ENCODE peak calls at places on chromosomes 12 and 14, in ten cellular contexts. R is pancreas, H is esophagus squamous epithelium, D is AG04450, S is A549, Z is adrenal gland, W is spleen, G is right lobe of liver, E is hepatocyte, A is astrocyte. X is an unnamed sample. For H3K9me3, the result is how much of the 10 kb centered on the place peaks cover.

GRCh38 chr14:88983755-88984154 is 159.3 kb downstream of the TTC8 start:
- DNase-seq in R (no peak), H (no peak), D (peak), S (peak), Z (peak), W (no peak), G (no peak), E (peak), A (peak), X (no peak)

GRCh38 chr12:107396991-107397390 is 288.6 kb upstream of the PWP1 start:
- DNase-seq in R (no peak), H (no peak), D (no peak), S (peak), Z (no peak), W (no peak), G (no peak), E (no peak), A (no peak), X (no peak)

GRCh38 chr12:54984602-54985376 is at the start of gene TESPA1:
- DNase-seq in R (no peak), H (peak), D (no peak), S (no peak), Z (peak), W (peak), G (peak), E (no peak), A (no peak), X (peak)

GRCh38 chr14:22602853-22603252 is 4.8 kb downstream of the ABHD4 start:
- DNase-seq in R (no peak), H (no peak), D (no peak), S (peak), Z (no peak), W (no peak), G (no peak), E (no peak), A (no peak), X (no peak)

GRCh38 chr14:69886843-69887242 is 7.6 kb downstream of the SMOC1 start:
- DNase-seq in R (no peak), H (no peak), D (no peak), S (no peak), Z (no peak), W (no peak), G (no peak), E (no peak), A (peak), X (no peak)

GRCh38 chr14:60233891-60234290 is 15.1 kb upstream of the PPM1A start:
- DNase-seq in R (no peak), H (no peak), D (no peak), S (no peak), Z (no peak), W (no peak), G (no peak), E (no peak), A (no peak), X (no peak)

GRCh38 chr14:68692916-68693771 is 99.7 kb downstream of the ZFP36L1 start:
- DNase-seq in R (no peak), H (no peak), D (peak), S (no peak), Z (no peak), W (no peak), G (peak), E (no peak), A (peak), X (no peak)

GRCh38 chr12:55631743-55632142 is 4.9 kb upstream of the OR10P1 start:
- DNase-seq in R (no peak), H (no peak), D (no peak), S (no peak), Z (no peak), W (no peak), G (no peak), E (no peak), A (no peak), X (no peak)

GRCh38 chr12:102567031-102567985 is 86.9 kb upstream of the IGF1 start:
- DNase-seq in R (no peak), H (no peak), D (peak), S (peak), Z (no peak), W (no peak), G (no peak), E (no peak), A (peak), X (no peak)

GRCh38 chr14:91114079-91115065 is 499 bp downstream of the DGLUCY start:
- DNase-seq in R (peak), H (peak), D (no peak), S (peak), Z (peak), W (peak), G (peak), E (peak), A (peak), X (peak)

GRCh38 chr12:77120156-77120555 is 54.8 kb upstream of the E2F7 start:
- DNase-seq in R (no peak), H (no peak), D (no peak), S (no peak), Z (no peak), W (no peak), G (no peak), E (no peak), A (peak), X (no peak)

GRCh38 chr12:124771462-124772361 is 92.0 kb downstream of the SCARB1 start:
- DNase-seq in R (peak), H (no peak), D (no peak), S (peak), Z (peak), W (peak), G (peak), E (peak), A (peak), X (peak)

GRCh38 chr12:124774054-124774461 is 89.6 kb downstream of the SCARB1 start:
- DNase-seq in R (no peak), H (no peak), D (no peak), S (no peak), Z (peak), W (no peak), G (no peak), E (no peak), A (no peak), X (no peak)

GRCh38 chr12:124772467-124773170 is 91.0 kb downstream of the SCARB1 start:
- DNase-seq in R (no peak), H (no peak), D (no peak), S (no peak), Z (no peak), W (no peak), G (no peak), E (no peak), A (no peak), X (no peak)

GRCh38 chr12:124776126-124776513 is 87.5 kb downstream of the SCARB1 start:
- DNase-seq in R (no peak), H (no peak), D (no peak), S (no peak), Z (no peak), W (no peak), G (no peak), E (no peak), A (no peak), X (no peak)

DNA sequence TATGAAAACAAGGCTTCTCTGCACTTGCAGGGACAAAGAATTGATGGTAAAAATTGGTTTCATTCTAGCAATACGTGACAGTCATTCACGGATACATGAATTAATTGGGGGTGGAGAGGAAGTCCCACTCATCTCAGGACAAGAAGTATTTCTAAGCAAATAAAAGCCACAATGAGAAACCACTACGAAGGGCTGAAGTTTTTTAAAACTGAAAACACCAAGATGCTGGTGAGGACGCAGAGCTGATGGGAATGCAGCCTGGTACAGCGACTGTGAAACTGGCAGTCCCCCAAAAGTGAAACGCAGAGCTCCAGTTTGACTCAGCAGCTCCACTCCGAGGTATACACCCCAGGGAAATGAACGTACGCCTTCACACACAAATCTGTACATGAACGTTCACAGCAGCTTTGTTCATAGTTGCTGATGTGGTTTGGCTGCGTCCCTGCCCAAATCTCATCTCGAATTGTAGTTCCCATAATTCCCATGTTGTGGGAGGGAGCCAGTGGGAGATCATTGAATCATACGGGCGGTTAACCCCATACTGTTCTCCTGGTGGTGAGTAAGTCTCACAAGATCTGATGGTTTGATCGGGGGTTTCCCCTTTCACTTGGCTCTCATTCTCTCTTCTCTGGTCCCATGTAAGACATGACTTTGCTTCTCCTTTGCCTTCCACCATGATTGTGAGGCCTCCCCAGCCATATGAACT is 89.0 kb downstream of the SCARB1 start:
- DNase-seq in R (no peak), H (no peak), D (no peak), S (no peak), Z (peak), W (no peak), G (no peak), E (no peak), A (peak), X (peak)
- TF ChIP-seq CTCF in R (no peak), H (no peak), D (peak), S (no peak), Z (no peak), W (no peak), G (no peak), E (no peak), A (peak), X (no peak)

DNA sequence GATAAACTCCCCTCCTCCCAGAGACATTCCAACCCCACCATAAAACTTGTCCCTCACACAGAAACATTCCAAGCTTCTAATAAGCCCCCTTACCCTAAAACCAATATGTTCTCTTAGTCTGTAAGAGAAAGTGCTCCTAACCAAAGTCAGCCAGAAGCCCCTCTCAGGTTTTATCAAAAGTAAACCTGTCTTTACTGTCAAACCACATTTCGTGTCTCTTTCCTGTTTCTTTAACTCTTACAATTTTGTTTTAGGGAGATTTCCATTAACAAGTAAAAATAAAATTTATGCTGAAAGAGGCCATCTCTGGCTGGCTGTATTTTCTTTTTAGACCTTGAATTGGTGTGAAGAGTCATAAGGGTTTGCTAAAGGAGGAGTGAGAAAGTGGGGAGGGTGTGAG is 29.8 kb upstream of the CAPRIN2 start:
- DNase-seq in R (no peak), H (no peak), D (no peak), S (no peak), Z (no peak), W (no peak), G (no peak), E (no peak), A (no peak), X (no peak)
- H3K9me3 ChIP-seq in R (under half), H (under half), D (under half), S (under half), Z (under half), W (under half), G (under half), E (under half), A (under half), X (under half)

GRCh38 chr12:3803865-3804472 is 51.1 kb upstream of the CRACR2A start:
- DNase-seq in R (peak), H (no peak), D (peak), S (peak), Z (peak), W (peak), G (peak), E (peak), A (peak), X (peak)
- TF ChIP-seq CTCF in R (peak), H (peak), D (peak), S (peak), Z (peak), W (peak), G (peak), E (peak), A (peak), X (peak)

GRCh38 chr12:34604227-34604626 is 581.9 kb downstream of the ALG10 start:
- DNase-seq in R (peak), H (no peak), D (no peak), S (no peak), Z (no peak), W (peak), G (peak), E (no peak), A (no peak), X (no peak)

GRCh38 chr12:34604631-34605509 is 582.6 kb downstream of the ALG10 start:
- DNase-seq in R (peak), H (no peak), D (no peak), S (no peak), Z (peak), W (peak), G (peak), E (no peak), A (no peak), X (no peak)

GRCh38 chr12:34606749-34607519 is 584.6 kb downstream of the ALG10 start:
- DNase-seq in R (peak), H (no peak), D (no peak), S (no peak), Z (peak), W (peak), G (peak), E (no peak), A (no peak), X (peak)

GRCh38 chr12:34605955-34606748 is 583.9 kb downstream of the ALG10 start:
- DNase-seq in R (peak), H (no peak), D (no peak), S (no peak), Z (no peak), W (peak), G (peak), E (no peak), A (no peak), X (no peak)

DNA sequence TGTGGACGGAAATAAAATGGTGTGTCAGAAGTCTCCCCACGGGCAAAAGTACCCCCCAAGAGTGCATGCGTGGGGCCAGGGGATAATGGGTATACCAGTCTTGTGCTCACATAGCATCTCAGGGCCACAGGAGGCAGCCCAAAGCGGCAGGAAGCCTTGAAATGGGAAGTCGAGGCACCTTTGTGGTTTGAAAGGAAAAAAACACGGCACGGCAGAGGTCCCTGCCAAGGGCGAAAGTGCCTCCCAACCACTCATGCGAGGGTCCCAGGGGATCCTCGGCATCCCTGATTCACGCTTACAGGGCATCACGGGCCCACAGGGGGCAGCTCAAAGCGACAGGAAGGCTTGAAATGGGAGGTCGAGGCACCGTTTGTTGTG is 583.2 kb downstream of the ALG10 start:
- DNase-seq in R (peak), H (no peak), D (no peak), S (no peak), Z (no peak), W (peak), G (peak), E (no peak), A (no peak), X (no peak)
- H3K9me3 ChIP-seq in R (under half), H (half or more), D (half or more), S (under half), Z (under half), W (half or more), G (under half), E (under half), A (under half), X (under half)

GRCh38 chr14:30681752-30682355 is 59.7 kb downstream of the SCFD1 start:
- DNase-seq in R (no peak), H (no peak), D (no peak), S (peak), Z (no peak), W (no peak), G (no peak), E (peak), A (no peak), X (no peak)
- TF ChIP-seq CTCF in R (no peak), H (no peak), D (peak), S (peak), Z (peak), W (peak), G (peak), E (peak), A (peak), X (peak)

X was measured in right atrium auricular region.